ENCODE peak calls at places on chromosomes 16 and 17, in seven cellular contexts. One of them, this sample, is unnamed.

GRCh38 chr16:56774009-56774408 is 44.1 kb downstream of the NUP93 start:
- DNase-seq in AG09309: no peak
- DNase-seq in fibroblast of lung: no peak
- DNase-seq in OCI-LY7: no peak
- DNase-seq in heart right ventricle: no peak
- DNase-seq in prostate gland: no peak
- DNase-seq in SK-N-MC: no peak
- DNase-seq in this sample: no peak

GRCh38 chr17:49333806-49334205 is 28.2 kb downstream of the ZNF652 start:
- DNase-seq in heart right ventricle: no peak
- DNase-seq in SK-N-MC: no peak
- DNase-seq in prostate gland: no peak
- DNase-seq in OCI-LY7: no peak
- DNase-seq in fibroblast of lung: no peak
- DNase-seq in AG09309: no peak
- DNase-seq in this sample: peak

GRCh38 chr16:68091604-68092261 is 6.6 kb downstream of the NFATC3 start:
- DNase-seq in OCI-LY7: no peak
- DNase-seq in prostate gland: peak
- DNase-seq in SK-N-MC: no peak
- DNase-seq in AG09309: no peak
- DNase-seq in fibroblast of lung: peak
- DNase-seq in heart right ventricle: no peak
- DNase-seq in this sample: peak

GRCh38 chr17:63419949-63420867 is 25.9 kb downstream of the CYB561 start:
- DNase-seq in OCI-LY7: no peak
- DNase-seq in AG09309: no peak
- DNase-seq in heart right ventricle: no peak
- DNase-seq in fibroblast of lung: no peak
- DNase-seq in SK-N-MC: no peak
- DNase-seq in prostate gland: no peak
- DNase-seq in this sample: no peak

GRCh38 chr16:56193951-56194726 is 2.9 kb downstream of the GNAO1 start:
- DNase-seq in fibroblast of lung: peak
- DNase-seq in heart right ventricle: peak
- DNase-seq in SK-N-MC: no peak
- DNase-seq in prostate gland: peak
- DNase-seq in OCI-LY7: peak
- DNase-seq in AG09309: no peak
- DNase-seq in this sample: peak

GRCh38 chr16:31404353-31405064 is 11.4 kb downstream of the ITGAD start:
- DNase-seq in OCI-LY7: no peak
- DNase-seq in SK-N-MC: no peak
- DNase-seq in AG09309: no peak
- DNase-seq in prostate gland: no peak
- DNase-seq in heart right ventricle: no peak
- DNase-seq in fibroblast of lung: peak
- DNase-seq in this sample: no peak

GRCh38 chr16:78926723-78927200 is 673.8 kb downstream of the MAF start:
- DNase-seq in fibroblast of lung: no peak
- DNase-seq in OCI-LY7: no peak
- DNase-seq in AG09309: no peak
- DNase-seq in prostate gland: no peak
- DNase-seq in heart right ventricle: no peak
- DNase-seq in SK-N-MC: no peak
- DNase-seq in this sample: no peak

GRCh38 chr17:73645050-73645871 is 1.0 kb upstream of the SDK2 start:
- DNase-seq in OCI-LY7: peak
- DNase-seq in heart right ventricle: peak
- DNase-seq in SK-N-MC: no peak
- DNase-seq in fibroblast of lung: peak
- DNase-seq in prostate gland: peak
- DNase-seq in AG09309: no peak
- DNase-seq in this sample: peak

GRCh38 chr16:84194470-84195200 is 3.7 kb downstream of the ADAD2 start:
- DNase-seq in AG09309: no peak
- DNase-seq in fibroblast of lung: no peak
- DNase-seq in OCI-LY7: no peak
- DNase-seq in heart right ventricle: no peak
- DNase-seq in SK-N-MC: no peak
- DNase-seq in prostate gland: no peak
- DNase-seq in this sample: no peak

GRCh38 chr17:59154721-59155438 is at the start of gene SKA2:
- DNase-seq in SK-N-MC: no peak
- DNase-seq in prostate gland: peak
- DNase-seq in OCI-LY7: peak
- DNase-seq in heart right ventricle: peak
- DNase-seq in AG09309: no peak
- DNase-seq in fibroblast of lung: no peak
- DNase-seq in this sample: no peak

GRCh38 chr17:62724398-62725146 is 83.5 kb downstream of the MARCHF10 start:
- DNase-seq in heart right ventricle: no peak
- DNase-seq in SK-N-MC: no peak
- DNase-seq in prostate gland: peak
- DNase-seq in AG09309: no peak
- DNase-seq in OCI-LY7: peak
- DNase-seq in fibroblast of lung: no peak
- DNase-seq in this sample: no peak

DNA sequence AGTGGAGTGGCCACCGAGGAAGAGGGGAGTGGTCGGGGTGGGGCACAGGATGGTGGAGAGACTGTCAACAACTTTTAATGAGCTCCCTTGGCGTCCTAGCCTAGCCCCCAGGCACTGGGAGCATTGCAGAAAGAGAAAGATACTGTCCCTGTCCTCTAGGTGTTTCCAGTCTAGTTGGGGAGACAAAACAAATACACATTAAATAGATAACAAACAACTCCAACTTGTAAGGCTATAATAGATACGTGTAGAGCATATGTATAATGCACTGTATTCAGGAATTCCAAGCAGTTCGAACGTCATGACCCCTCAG is 435 bp upstream of the UBE2O start:
- DNase-seq in heart right ventricle: no peak
- DNase-seq in fibroblast of lung: no peak
- DNase-seq in AG09309: no peak
- DNase-seq in prostate gland: no peak
- DNase-seq in OCI-LY7: no peak
- DNase-seq in SK-N-MC: no peak
- DNase-seq in this sample: no peak
- H3K4me3 ChIP-seq in heart right ventricle: no peak
- H3K4me3 ChIP-seq in fibroblast of lung: no peak
- H3K4me3 ChIP-seq in AG09309: no peak
- H3K4me3 ChIP-seq in prostate gland: peak
- H3K4me3 ChIP-seq in OCI-LY7: peak
- H3K4me3 ChIP-seq in SK-N-MC: no peak
- H3K4me3 ChIP-seq in this sample: no peak

GRCh38 chr16:8258523-8258922 is 331.8 kb downstream of the TMEM114 start:
- DNase-seq in prostate gland: no peak
- DNase-seq in SK-N-MC: no peak
- DNase-seq in OCI-LY7: no peak
- DNase-seq in fibroblast of lung: no peak
- DNase-seq in AG09309: no peak
- DNase-seq in heart right ventricle: no peak
- DNase-seq in this sample: no peak
- H3K4me3 ChIP-seq in prostate gland: no peak
- H3K4me3 ChIP-seq in SK-N-MC: no peak
- H3K4me3 ChIP-seq in OCI-LY7: no peak
- H3K4me3 ChIP-seq in fibroblast of lung: no peak
- H3K4me3 ChIP-seq in AG09309: no peak
- H3K4me3 ChIP-seq in heart right ventricle: no peak
- H3K4me3 ChIP-seq in this sample: no peak

DNA sequence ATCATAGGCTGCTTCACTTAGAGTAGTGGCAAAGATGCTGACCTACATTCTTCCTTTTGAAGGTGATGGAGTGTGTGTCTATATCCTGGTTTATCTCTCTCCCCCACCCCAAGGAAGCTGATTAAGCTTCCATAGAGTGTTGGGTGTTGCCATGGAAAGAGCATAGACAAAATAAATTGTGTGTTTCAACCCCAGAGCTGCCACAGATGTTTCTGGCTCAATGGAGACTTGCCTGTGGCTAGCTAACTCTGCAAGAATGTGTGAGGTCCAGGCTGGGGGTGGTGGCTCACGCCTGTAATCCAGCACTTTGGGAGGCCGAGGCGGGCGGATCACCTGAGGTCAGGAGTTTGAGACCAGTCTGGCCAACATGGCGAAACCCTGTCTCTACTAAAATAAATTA is 4.5 kb upstream of the RARA start:
- DNase-seq in heart right ventricle: no peak
- DNase-seq in SK-N-MC: no peak
- DNase-seq in AG09309: no peak
- DNase-seq in OCI-LY7: no peak
- DNase-seq in prostate gland: no peak
- DNase-seq in fibroblast of lung: peak
- DNase-seq in this sample: peak
- H3K4me3 ChIP-seq in heart right ventricle: no peak
- H3K4me3 ChIP-seq in SK-N-MC: no peak
- H3K4me3 ChIP-seq in AG09309: no peak
- H3K4me3 ChIP-seq in OCI-LY7: no peak
- H3K4me3 ChIP-seq in prostate gland: no peak
- H3K4me3 ChIP-seq in fibroblast of lung: no peak
- H3K4me3 ChIP-seq in this sample: no peak

GRCh38 chr16:82298472-82298871 is 128.4 kb upstream of the MPHOSPH6 start:
- DNase-seq in heart right ventricle: no peak
- DNase-seq in prostate gland: no peak
- DNase-seq in SK-N-MC: no peak
- DNase-seq in AG09309: no peak
- DNase-seq in fibroblast of lung: no peak
- DNase-seq in OCI-LY7: no peak
- DNase-seq in this sample: no peak

GRCh38 chr16:82302007-82302733 is 132.1 kb upstream of the MPHOSPH6 start:
- DNase-seq in OCI-LY7: no peak
- DNase-seq in SK-N-MC: no peak
- DNase-seq in AG09309: no peak
- DNase-seq in heart right ventricle: peak
- DNase-seq in prostate gland: no peak
- DNase-seq in fibroblast of lung: no peak
- DNase-seq in this sample: no peak

GRCh38 chr16:82295306-82296201 is 125.5 kb upstream of the MPHOSPH6 start:
- DNase-seq in heart right ventricle: no peak
- DNase-seq in SK-N-MC: no peak
- DNase-seq in prostate gland: no peak
- DNase-seq in fibroblast of lung: no peak
- DNase-seq in OCI-LY7: no peak
- DNase-seq in AG09309: no peak
- DNase-seq in this sample: no peak

GRCh38 chr16:82300374-82300936 is 130.4 kb upstream of the MPHOSPH6 start:
- DNase-seq in fibroblast of lung: no peak
- DNase-seq in SK-N-MC: no peak
- DNase-seq in prostate gland: no peak
- DNase-seq in heart right ventricle: no peak
- DNase-seq in OCI-LY7: no peak
- DNase-seq in AG09309: no peak
- DNase-seq in this sample: no peak

DNA sequence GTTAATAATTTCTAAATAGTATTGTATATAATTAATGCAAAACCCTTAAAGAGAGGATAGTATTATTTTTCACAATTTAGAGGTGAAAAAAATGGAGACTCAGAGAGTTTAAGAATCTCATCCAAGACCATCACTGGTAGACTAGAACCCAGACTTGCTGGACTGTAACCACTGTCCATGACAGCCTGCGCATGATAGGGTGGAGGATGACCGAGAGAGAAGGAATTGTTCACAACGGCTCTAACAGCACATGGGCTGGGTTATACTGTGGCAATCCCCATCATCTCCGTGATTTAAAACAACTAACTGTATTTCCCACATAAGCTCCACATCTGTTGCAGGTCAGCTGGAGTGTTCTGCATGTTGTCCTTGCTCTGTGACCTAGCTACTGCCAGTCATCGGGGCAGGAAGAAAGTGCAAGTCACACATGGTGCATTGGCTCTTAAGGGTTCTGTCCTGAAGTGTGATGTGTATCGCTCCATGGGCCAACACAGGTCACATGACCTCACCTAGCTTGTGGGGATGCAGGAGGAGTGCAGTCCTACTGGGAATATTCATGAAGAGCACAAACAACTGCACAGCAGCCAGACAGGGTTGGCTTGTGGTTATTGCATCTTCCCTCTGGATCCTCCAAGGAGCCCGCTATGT is 131.2 kb upstream of the MPHOSPH6 start:
- DNase-seq in heart right ventricle: no peak
- DNase-seq in fibroblast of lung: no peak
- DNase-seq in prostate gland: no peak
- DNase-seq in SK-N-MC: no peak
- DNase-seq in OCI-LY7: no peak
- DNase-seq in AG09309: no peak
- DNase-seq in this sample: no peak
- H3K4me3 ChIP-seq in heart right ventricle: no peak
- H3K4me3 ChIP-seq in fibroblast of lung: no peak
- H3K4me3 ChIP-seq in prostate gland: no peak
- H3K4me3 ChIP-seq in SK-N-MC: no peak
- H3K4me3 ChIP-seq in OCI-LY7: no peak
- H3K4me3 ChIP-seq in AG09309: no peak
- H3K4me3 ChIP-seq in this sample: no peak

GRCh38 chr17:65772989-65773388 is 211.5 kb upstream of the AXIN2 start:
- DNase-seq in AG09309: no peak
- DNase-seq in OCI-LY7: no peak
- DNase-seq in heart right ventricle: no peak
- DNase-seq in fibroblast of lung: no peak
- DNase-seq in SK-N-MC: no peak
- DNase-seq in prostate gland: no peak
- DNase-seq in this sample: no peak
- H3K4me3 ChIP-seq in AG09309: no peak
- H3K4me3 ChIP-seq in OCI-LY7: no peak
- H3K4me3 ChIP-seq in heart right ventricle: no peak
- H3K4me3 ChIP-seq in fibroblast of lung: no peak
- H3K4me3 ChIP-seq in SK-N-MC: no peak
- H3K4me3 ChIP-seq in prostate gland: no peak
- H3K4me3 ChIP-seq in this sample: no peak

GRCh38 chr16:23071202-23072083 is 77.8 kb downstream of the USP31 start:
- DNase-seq in heart right ventricle: no peak
- DNase-seq in AG09309: peak
- DNase-seq in prostate gland: no peak
- DNase-seq in OCI-LY7: no peak
- DNase-seq in fibroblast of lung: peak
- DNase-seq in SK-N-MC: no peak
- DNase-seq in this sample: peak
- H3K4me3 ChIP-seq in heart right ventricle: no peak
- H3K4me3 ChIP-seq in AG09309: no peak
- H3K4me3 ChIP-seq in prostate gland: no peak
- H3K4me3 ChIP-seq in OCI-LY7: no peak
- H3K4me3 ChIP-seq in fibroblast of lung: no peak
- H3K4me3 ChIP-seq in SK-N-MC: no peak
- H3K4me3 ChIP-seq in this sample: no peak

This sample was measured in astrocyte of the spinal cord.